ENCODE peak calls at places on chromosomes 12 and 14, in five cellular contexts. U, E, F, W and H are unnamed samples.

GRCh38 chr12:70365648-70366518 is at the start of gene KCNMB4:
- DNase-seq in U (peak; percentile 79), E (peak; percentile 62), F (peak; percentile 43), W (no peak), H (peak; percentile 61)

GRCh38 chr12:127145929-127146789 is 1120.8 kb upstream of the TMEM132C start:
- DNase-seq in U (peak; percentile 85), E (peak; percentile 75), F (peak; percentile 46), W (no peak), H (peak; percentile 55)

GRCh38 chr12:91133871-91134270 is 22.6 kb upstream of the LUM start:
- DNase-seq in U (no peak), E (no peak), F (peak; percentile 28), W (no peak), H (no peak)

GRCh38 chr12:4579305-4580097 is 17.5 kb downstream of the DYRK4 start:
- DNase-seq in U (no peak), E (peak; percentile 33), F (no peak), W (no peak), H (no peak)

GRCh38 chr14:72844528-72844927 is 49.4 kb downstream of the DPF3 start:
- DNase-seq in U (no peak), E (no peak), F (no peak), W (no peak), H (no peak)

GRCh38 chr12:130537051-130537450 is 179.0 kb downstream of the RIMBP2 start:
- DNase-seq in U (no peak), E (no peak), F (no peak), W (no peak), H (no peak)

GRCh38 chr12:43309845-43310405 is 242.1 kb downstream of the ADAMTS20 start:
- DNase-seq in U (no peak), E (no peak), F (peak; percentile 33), W (no peak), H (no peak)

GRCh38 chr12:131832393-131833231 is 4.4 kb downstream of the MMP17 start:
- DNase-seq in U (peak; percentile 56), E (no peak), F (peak; percentile 23), W (no peak), H (peak; percentile 73)

GRCh38 chr14:38994721-38995120 is 108.3 kb downstream of the SEC23A start:
- DNase-seq in U (no peak), E (no peak), F (no peak), W (no peak), H (no peak)

GRCh38 chr12:106774808-106775524 is 484 bp downstream of the RIC8B start:
- DNase-seq in U (no peak), E (no peak), F (no peak), W (no peak), H (no peak)

GRCh38 chr14:73833024-73833423 is 18.6 kb upstream of the PTGR2 start:
- DNase-seq in U (no peak), E (no peak), F (no peak), W (no peak), H (no peak)

GRCh38 chr12:94929780-94930179 is 73.7 kb downstream of the NDUFA12 start:
- DNase-seq in U (no peak), E (no peak), F (no peak), W (no peak), H (no peak)

GRCh38 chr14:46197856-46198255 is 453.7 kb downstream of the RPL10L start:
- DNase-seq in U (no peak), E (no peak), F (no peak), W (no peak), H (no peak)

GRCh38 chr14:37060496-37061260 is 111.7 kb downstream of the SLC25A21 start:
- DNase-seq in U (no peak), E (no peak), F (no peak), W (no peak), H (no peak)

GRCh38 chr14:24425704-24426103 is 3.8 kb downstream of the CBLN3 start:
- DNase-seq in U (no peak), E (no peak), F (peak; percentile 77), W (no peak), H (no peak)

GRCh38 chr12:80847575-80847974 is 90.2 kb downstream of the LIN7A start:
- DNase-seq in U (no peak), E (no peak), F (no peak), W (no peak), H (no peak)

GRCh38 chr12:130713581-130713991 is 2.5 kb downstream of the RIMBP2 start:
- DNase-seq in U (peak; percentile 52), E (no peak), F (no peak), W (no peak), H (no peak)

GRCh38 chr12:90630006-90630405 is 325.0 kb downstream of the CCER1 start:
- DNase-seq in U (no peak), E (no peak), F (no peak), W (no peak), H (no peak)

GRCh38 chr14:89474464-89474863 is 57.4 kb upstream of the FOXN3 start:
- DNase-seq in U (no peak), E (no peak), F (no peak), W (no peak), H (no peak)

GRCh38 chr14:99407416-99407815 is 73.2 kb downstream of the SETD3 start:
- DNase-seq in U (no peak), E (no peak), F (no peak), W (no peak), H (no peak)

GRCh38 chr12:123805119-123805518 is 43.0 kb downstream of the DNAH10 start:
- DNase-seq in U (no peak), E (no peak), F (no peak), W (no peak), H (no peak)

GRCh38 chr12:47757840-47758583 is 668 bp downstream of the RAPGEF3 start:
- DNase-seq in U (no peak), E (no peak), F (no peak), W (no peak), H (peak; percentile 72)

GRCh38 chr14:69685716-69686115 is 74.3 kb downstream of the SUSD6 start:
- DNase-seq in U (peak; percentile 71), E (no peak), F (peak; percentile 77), W (peak; percentile 50), H (peak; percentile 85)

GRCh38 chr14:105074601-105075053 is 9.4 kb upstream of the GPR132 start:
- DNase-seq in U (no peak), E (no peak), F (no peak), W (no peak), H (peak; percentile 62)

DNA sequence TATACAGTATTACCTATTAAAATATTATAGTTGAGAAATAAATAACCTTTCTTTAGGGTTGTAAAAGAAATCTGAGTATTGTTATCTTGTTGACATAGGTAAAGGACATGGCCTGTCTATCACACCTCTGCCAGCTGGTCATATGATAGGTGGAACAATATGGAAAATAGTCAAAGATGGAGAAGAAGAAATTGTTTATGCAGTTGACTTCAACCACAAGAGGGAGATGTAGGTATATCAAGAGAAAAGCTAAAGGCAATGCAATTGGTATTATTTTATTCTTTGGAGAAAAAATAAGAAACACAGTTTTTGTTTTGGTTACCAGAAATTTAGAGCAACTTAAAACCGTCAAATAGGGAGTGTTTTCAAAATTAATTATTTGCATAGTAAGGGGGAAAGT is 13.5 kb downstream of the CPSF2 start:
- DNase-seq in U (no peak), E (no peak), F (peak; percentile 4), W (no peak), H (no peak)
- H3K36me3 ChIP-seq in U (peaks cover 4% of the 10 kb centered on the region), E (peaks cover 7% of the 10 kb centered on the region), F (peaks cover 36% of the 10 kb centered on the region), W (no peaks in the 10 kb centered on the region), H (peaks cover 45% of the 10 kb centered on the region)

GRCh38 chr12:14395059-14395778 is 29.7 kb downstream of the ATF7IP start:
- DNase-seq in U (no peak), E (no peak), F (no peak), W (no peak), H (no peak)
- TF ChIP-seq CTCF in U (no peak), E (no peak), F (no peak), W (no peak), H (no peak)

GRCh38 chr12:6322969-6323339 is 12.5 kb downstream of the PLEKHG6 start:
- DNase-seq in U (no peak), E (no peak), F (no peak), W (no peak), H (no peak)

GRCh38 chr12:6321905-6322304 is 11.4 kb downstream of the PLEKHG6 start:
- DNase-seq in U (no peak), E (no peak), F (no peak), W (peak; percentile 60), H (no peak)

GRCh38 chr12:6323340-6323994 is 13.0 kb downstream of the PLEKHG6 start:
- DNase-seq in U (no peak), E (no peak), F (peak; percentile 89), W (no peak), H (peak; percentile 64)

GRCh38 chr12:6323995-6324711 is 13.7 kb downstream of the PLEKHG6 start:
- DNase-seq in U (no peak), E (no peak), F (no peak), W (no peak), H (no peak)

DNA sequence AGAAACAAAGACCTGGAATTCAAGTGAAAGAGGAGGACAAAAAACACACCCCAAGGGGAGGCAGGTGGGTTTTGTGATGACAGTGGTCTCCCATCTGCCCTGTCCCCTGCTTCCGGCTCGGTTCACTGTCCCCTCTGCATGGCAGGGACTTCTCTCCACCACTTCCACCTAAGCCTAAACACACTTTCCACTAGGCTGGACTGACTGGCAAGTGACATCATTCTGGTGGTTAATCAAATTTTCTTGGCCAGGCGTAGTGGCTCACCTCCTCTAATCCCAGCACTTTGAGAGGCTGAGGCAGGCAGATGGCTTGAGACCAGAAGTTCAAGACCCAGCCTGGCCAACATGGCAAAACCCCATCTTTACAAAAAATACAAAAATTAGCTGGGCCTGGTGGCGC is 11.9 kb downstream of the PLEKHG6 start:
- DNase-seq in U (no peak), E (no peak), F (no peak), W (no peak), H (no peak)
- H3K27ac ChIP-seq in U (no peak overlapping the region), E (peak overlapping the region; percentile 78), F (no peak overlapping the region), W (peak overlapping the region; percentile 92), H (peak overlapping the region; percentile 81)

GRCh38 chr14:77707724-77708408 is at the start of the genes ALKBH1 and SLIRP:
- DNase-seq in U (peak; percentile 89), E (peak; percentile 93), F (peak; percentile 82), W (peak; percentile 81), H (peak; percentile 86)

GRCh38 chr14:77709412-77709811 is 1.5 kb downstream of the SLIRP start:
- DNase-seq in U (no peak), E (no peak), F (no peak), W (no peak), H (no peak)

GRCh38 chr14:77710364-77710763 is 2.5 kb downstream of the SLIRP start:
- DNase-seq in U (no peak), E (no peak), F (no peak), W (no peak), H (no peak)

GRCh38 chr14:77708749-77709148 is 846 bp downstream of the SLIRP start:
- DNase-seq in U (no peak), E (no peak), F (no peak), W (no peak), H (no peak)

DNA sequence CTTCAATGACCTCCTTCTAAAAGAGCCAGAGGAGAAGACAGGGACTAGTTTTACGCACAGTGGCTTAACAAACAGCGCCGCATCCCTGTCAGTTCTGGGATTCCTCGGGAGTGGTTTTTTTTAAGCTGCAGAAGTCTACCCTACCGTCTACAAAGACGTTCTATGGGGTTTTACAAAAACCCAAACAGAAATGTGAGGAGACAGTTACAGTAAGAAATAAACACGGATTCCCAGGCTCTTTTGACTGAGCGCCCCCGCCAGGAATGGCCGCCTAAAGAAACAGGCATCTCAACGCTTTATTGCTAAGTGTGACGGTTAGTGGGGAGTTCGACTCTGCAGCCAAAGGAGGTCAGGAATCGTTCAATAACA is 484 bp downstream of the ALKBH1 start:
- DNase-seq in U (no peak), E (peak; percentile 55), F (peak; percentile 41), W (no peak), H (no peak)
- H3K36me3 ChIP-seq in U (peaks cover 3% of the 10 kb centered on the region), E (peaks cover 9% of the 10 kb centered on the region), F (peaks cover 8% of the 10 kb centered on the region), W (no peaks in the 10 kb centered on the region), H (peaks cover 7% of the 10 kb centered on the region)